ENCODE peak calls at places on chromosome 18, in seven cellular contexts. One of them, this sample, is unnamed.

GRCh38 chr18:68797901-68798300 is at the start of gene CCDC102B:
- DNase-seq in fibroblast of lung: peak
- DNase-seq in NB4: no peak
- DNase-seq in heart left ventricle: no peak
- DNase-seq in thyroid gland: no peak
- DNase-seq in choroid plexus epithelial cell: peak
- DNase-seq in IMR-90: peak
- DNase-seq in this sample: peak

GRCh38 chr18:67514901-67515540 is 1.5 kb downstream of the DSEL start:
- DNase-seq in NB4: no peak
- DNase-seq in heart left ventricle: no peak
- DNase-seq in thyroid gland: no peak
- DNase-seq in fibroblast of lung: peak
- DNase-seq in choroid plexus epithelial cell: peak
- DNase-seq in IMR-90: peak
- DNase-seq in this sample: no peak

GRCh38 chr18:80159713-80160636 is 50.9 kb downstream of the ADNP2 start:
- DNase-seq in NB4: peak
- DNase-seq in thyroid gland: peak
- DNase-seq in choroid plexus epithelial cell: peak
- DNase-seq in heart left ventricle: no peak
- DNase-seq in fibroblast of lung: no peak
- DNase-seq in IMR-90: no peak
- DNase-seq in this sample: peak

GRCh38 chr18:79200546-79201268 is 131.5 kb downstream of the ATP9B start:
- DNase-seq in fibroblast of lung: peak
- DNase-seq in NB4: peak
- DNase-seq in thyroid gland: no peak
- DNase-seq in heart left ventricle: no peak
- DNase-seq in IMR-90: peak
- DNase-seq in choroid plexus epithelial cell: peak
- DNase-seq in this sample: peak

GRCh38 chr18:68267583-68267982 is 447.3 kb downstream of the TMX3 start:
- DNase-seq in fibroblast of lung: peak
- DNase-seq in NB4: no peak
- DNase-seq in heart left ventricle: no peak
- DNase-seq in choroid plexus epithelial cell: peak
- DNase-seq in thyroid gland: no peak
- DNase-seq in IMR-90: peak
- DNase-seq in this sample: peak

GRCh38 chr18:63878343-63878742 is 9.2 kb upstream of the SERPINB2 start:
- DNase-seq in heart left ventricle: no peak
- DNase-seq in NB4: peak
- DNase-seq in choroid plexus epithelial cell: peak
- DNase-seq in fibroblast of lung: peak
- DNase-seq in IMR-90: peak
- DNase-seq in thyroid gland: no peak
- DNase-seq in this sample: peak

GRCh38 chr18:8745355-8746014 is 40.1 kb downstream of the MTCL1 start:
- DNase-seq in NB4: peak
- DNase-seq in thyroid gland: no peak
- DNase-seq in heart left ventricle: no peak
- DNase-seq in IMR-90: peak
- DNase-seq in choroid plexus epithelial cell: no peak
- DNase-seq in fibroblast of lung: peak
- DNase-seq in this sample: no peak

GRCh38 chr18:10739152-10739551 is 213.3 kb downstream of the NAPG start:
- DNase-seq in IMR-90: peak
- DNase-seq in fibroblast of lung: peak
- DNase-seq in thyroid gland: no peak
- DNase-seq in choroid plexus epithelial cell: peak
- DNase-seq in NB4: no peak
- DNase-seq in heart left ventricle: no peak
- DNase-seq in this sample: no peak

GRCh38 chr18:58659691-58660090 is 11.6 kb upstream of the MALT1 start:
- DNase-seq in heart left ventricle: no peak
- DNase-seq in fibroblast of lung: no peak
- DNase-seq in choroid plexus epithelial cell: no peak
- DNase-seq in NB4: no peak
- DNase-seq in IMR-90: no peak
- DNase-seq in thyroid gland: no peak
- DNase-seq in this sample: no peak

GRCh38 chr18:58661423-58661822 is 9.8 kb upstream of the MALT1 start:
- DNase-seq in NB4: no peak
- DNase-seq in IMR-90: peak
- DNase-seq in choroid plexus epithelial cell: peak
- DNase-seq in thyroid gland: no peak
- DNase-seq in heart left ventricle: no peak
- DNase-seq in fibroblast of lung: peak
- DNase-seq in this sample: peak

GRCh38 chr18:58662118-58662517 is 9.1 kb upstream of the MALT1 start:
- DNase-seq in fibroblast of lung: no peak
- DNase-seq in choroid plexus epithelial cell: no peak
- DNase-seq in heart left ventricle: no peak
- DNase-seq in NB4: no peak
- DNase-seq in IMR-90: no peak
- DNase-seq in thyroid gland: no peak
- DNase-seq in this sample: no peak

GRCh38 chr18:58657494-58657893 is 13.8 kb upstream of the MALT1 start:
- DNase-seq in choroid plexus epithelial cell: no peak
- DNase-seq in fibroblast of lung: no peak
- DNase-seq in heart left ventricle: no peak
- DNase-seq in IMR-90: no peak
- DNase-seq in thyroid gland: no peak
- DNase-seq in NB4: no peak
- DNase-seq in this sample: no peak

DNA sequence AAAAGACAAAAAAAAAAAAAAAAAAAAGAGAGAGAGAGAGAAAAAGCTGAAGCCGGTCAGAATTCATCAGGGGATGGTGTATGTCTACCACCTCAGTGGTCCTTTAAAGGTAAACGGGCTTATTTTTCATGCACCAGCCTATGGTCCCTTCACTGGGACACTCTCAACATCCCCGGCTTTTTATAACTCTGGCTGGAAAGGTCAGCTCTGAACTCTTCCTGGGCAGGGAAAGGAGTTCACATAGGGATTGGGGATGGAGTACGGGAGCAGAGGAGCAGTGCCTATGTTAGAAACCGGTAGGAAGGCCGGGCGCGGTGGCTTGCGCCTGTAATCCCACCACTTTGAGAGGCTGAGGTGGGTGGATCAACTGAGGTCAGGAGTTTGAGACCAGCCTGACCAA is 10.3 kb upstream of the MALT1 start:
- DNase-seq in heart left ventricle: no peak
- DNase-seq in fibroblast of lung: no peak
- DNase-seq in NB4: no peak
- DNase-seq in choroid plexus epithelial cell: no peak
- DNase-seq in IMR-90: no peak
- DNase-seq in thyroid gland: no peak
- DNase-seq in this sample: no peak
- H3K4me3 ChIP-seq in heart left ventricle: no peak
- H3K4me3 ChIP-seq in fibroblast of lung: no peak
- H3K4me3 ChIP-seq in NB4: no peak
- H3K4me3 ChIP-seq in choroid plexus epithelial cell: no peak
- H3K4me3 ChIP-seq in IMR-90: no peak
- H3K4me3 ChIP-seq in thyroid gland: no peak
- H3K4me3 ChIP-seq in this sample: no peak

DNA sequence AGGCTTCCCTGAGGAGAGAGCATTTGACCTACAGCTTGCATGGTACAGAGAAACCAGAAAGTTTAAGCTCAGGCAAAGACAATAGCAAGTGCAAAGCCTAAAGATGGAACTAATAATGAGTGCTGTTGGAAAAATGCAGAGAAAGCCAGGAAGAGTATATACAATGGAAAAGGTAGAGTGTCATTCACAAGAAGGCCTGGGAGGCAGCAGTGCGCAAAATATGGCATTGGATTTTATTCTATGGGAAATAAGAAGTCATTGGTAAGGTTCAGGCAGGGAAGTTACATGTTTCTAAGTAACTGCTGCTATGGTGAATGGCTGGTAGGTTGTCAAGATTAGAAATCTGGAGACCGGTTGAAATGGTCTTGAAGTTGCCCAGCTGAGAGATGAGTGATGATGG is 2167.3 kb upstream of the CELF4 start:
- DNase-seq in heart left ventricle: no peak
- DNase-seq in fibroblast of lung: no peak
- DNase-seq in NB4: no peak
- DNase-seq in choroid plexus epithelial cell: no peak
- DNase-seq in IMR-90: no peak
- DNase-seq in thyroid gland: no peak
- DNase-seq in this sample: no peak
- TF ChIP-seq CTCF in heart left ventricle: no peak
- TF ChIP-seq CTCF in fibroblast of lung: no peak
- TF ChIP-seq CTCF in NB4: no peak
- TF ChIP-seq CTCF in choroid plexus epithelial cell: peak
- TF ChIP-seq CTCF in IMR-90: peak
- TF ChIP-seq CTCF in thyroid gland: no peak
- TF ChIP-seq CTCF in this sample: no peak

DNA sequence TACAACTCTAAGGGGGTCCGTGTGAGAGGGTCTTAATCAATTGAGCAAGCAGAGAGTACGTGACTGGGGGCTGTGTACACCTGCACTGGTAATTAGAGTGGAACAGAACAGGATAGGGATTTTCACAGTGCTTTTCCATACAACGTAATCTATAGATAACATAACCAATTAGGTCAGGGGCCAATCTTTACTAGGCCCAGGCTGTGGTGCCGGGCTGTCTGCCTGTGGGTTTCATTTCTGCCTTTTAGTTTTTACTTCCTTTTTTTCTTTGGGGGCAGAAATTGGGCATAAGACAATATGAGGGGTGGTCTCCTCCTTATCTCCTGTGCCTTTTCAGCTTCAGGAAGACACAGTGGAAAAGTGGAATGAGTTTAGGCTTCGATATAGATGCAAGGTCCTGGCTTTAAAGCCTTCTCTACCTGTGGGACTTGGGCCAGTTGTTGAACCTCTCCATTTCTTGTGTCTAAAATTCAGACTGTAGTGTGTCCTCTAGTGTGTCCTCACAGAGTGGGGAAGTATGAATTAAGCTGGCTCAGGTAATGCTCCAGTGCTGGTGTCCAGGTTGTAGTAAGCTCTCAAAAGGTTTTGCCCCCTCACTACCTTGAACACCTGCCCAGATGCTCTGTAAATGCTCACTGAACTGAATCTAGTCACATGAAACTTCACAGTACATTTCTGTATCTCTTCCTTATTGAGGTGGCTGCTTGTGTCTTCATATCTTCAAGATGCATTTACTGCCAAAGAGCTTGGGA is 422.8 kb downstream of the SETBP1 start:
- DNase-seq in heart left ventricle: no peak
- DNase-seq in thyroid gland: no peak
- DNase-seq in fibroblast of lung: no peak
- DNase-seq in NB4: peak
- DNase-seq in IMR-90: no peak
- DNase-seq in choroid plexus epithelial cell: no peak
- DNase-seq in this sample: no peak
- H3K4me3 ChIP-seq in heart left ventricle: no peak
- H3K4me3 ChIP-seq in thyroid gland: no peak
- H3K4me3 ChIP-seq in fibroblast of lung: no peak
- H3K4me3 ChIP-seq in NB4: no peak
- H3K4me3 ChIP-seq in IMR-90: no peak
- H3K4me3 ChIP-seq in choroid plexus epithelial cell: no peak
- H3K4me3 ChIP-seq in this sample: no peak

GRCh38 chr18:23894661-23895175 is 119.8 kb upstream of the TTC39C start:
- DNase-seq in NB4: no peak
- DNase-seq in fibroblast of lung: no peak
- DNase-seq in IMR-90: no peak
- DNase-seq in thyroid gland: no peak
- DNase-seq in heart left ventricle: no peak
- DNase-seq in choroid plexus epithelial cell: no peak
- DNase-seq in this sample: no peak
- TF ChIP-seq CTCF in NB4: no peak
- TF ChIP-seq CTCF in fibroblast of lung: no peak
- TF ChIP-seq CTCF in IMR-90: no peak
- TF ChIP-seq CTCF in thyroid gland: no peak
- TF ChIP-seq CTCF in heart left ventricle: no peak
- TF ChIP-seq CTCF in choroid plexus epithelial cell: no peak
- TF ChIP-seq CTCF in this sample: no peak

GRCh38 chr18:58005885-58006523 is 38.0 kb upstream of the NEDD4L start:
- DNase-seq in IMR-90: peak
- DNase-seq in NB4: no peak
- DNase-seq in heart left ventricle: no peak
- DNase-seq in thyroid gland: no peak
- DNase-seq in choroid plexus epithelial cell: peak
- DNase-seq in fibroblast of lung: peak
- DNase-seq in this sample: peak
- H3K4me3 ChIP-seq in IMR-90: no peak
- H3K4me3 ChIP-seq in NB4: no peak
- H3K4me3 ChIP-seq in heart left ventricle: no peak
- H3K4me3 ChIP-seq in thyroid gland: no peak
- H3K4me3 ChIP-seq in choroid plexus epithelial cell: no peak
- H3K4me3 ChIP-seq in fibroblast of lung: no peak
- H3K4me3 ChIP-seq in this sample: no peak

DNA sequence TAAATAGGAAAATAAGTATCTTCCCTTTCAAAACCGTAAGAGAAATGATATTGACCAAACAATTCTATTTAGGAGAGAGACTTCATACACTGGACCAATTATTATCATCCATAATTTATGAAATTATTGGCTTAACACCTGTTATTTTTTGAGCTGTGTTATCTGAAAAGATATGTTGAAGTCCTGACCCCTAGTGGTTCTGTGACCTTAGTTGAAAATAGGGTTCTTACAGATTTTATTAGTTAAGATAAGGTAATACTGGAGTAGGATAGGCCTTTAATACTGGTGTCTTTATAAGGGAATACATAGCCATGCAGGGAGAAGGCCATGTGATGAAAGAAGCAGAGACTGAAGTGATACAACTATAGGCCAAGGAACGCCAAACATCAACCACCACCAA is 659.6 kb downstream of the DCC start:
- DNase-seq in choroid plexus epithelial cell: no peak
- DNase-seq in NB4: no peak
- DNase-seq in IMR-90: no peak
- DNase-seq in fibroblast of lung: no peak
- DNase-seq in heart left ventricle: no peak
- DNase-seq in thyroid gland: no peak
- DNase-seq in this sample: no peak
- TF ChIP-seq CTCF in choroid plexus epithelial cell: no peak
- TF ChIP-seq CTCF in NB4: no peak
- TF ChIP-seq CTCF in IMR-90: no peak
- TF ChIP-seq CTCF in fibroblast of lung: no peak
- TF ChIP-seq CTCF in heart left ventricle: no peak
- TF ChIP-seq CTCF in thyroid gland: no peak
- TF ChIP-seq CTCF in this sample: no peak

This sample was measured in cardiac fibroblast.